ENCODE peak calls at places on chromosome 1, in four cellular contexts. S, P, H and B are unnamed samples.

GRCh38 chr1:51088474-51088873 is 13.6 kb upstream of the C1orf185 start:
- DNase-seq in P (no peak), H (no peak), S (peak), B (no peak)

GRCh38 chr1:208025036-208025435 is 114.1 kb upstream of the CD34 start:
- DNase-seq in S (no peak), P (peak), H (peak), B (no peak)

GRCh38 chr1:30005972-30006619 is 717.3 kb downstream of the MATN1 start:
- DNase-seq in P (no peak), H (no peak), S (peak), B (no peak)

GRCh38 chr1:12019858-12020509 is 686 bp downstream of the MIIP start:
- DNase-seq in S (peak), P (no peak), H (peak), B (peak)

GRCh38 chr1:110672001-110672752 is 2.6 kb downstream of the KCNA3 start:
- DNase-seq in P (no peak), H (no peak), S (no peak), B (no peak)

GRCh38 chr1:228804640-228805413 is 69.5 kb downstream of the RHOU start:
- DNase-seq in S (no peak), P (no peak), H (no peak), B (peak)

GRCh38 chr1:69930396-69930795 is 275.0 kb downstream of the LRRC40 start:
- DNase-seq in H (no peak), S (no peak), P (no peak), B (no peak)

GRCh38 chr1:91830242-91831131 is 55.5 kb downstream of the TGFBR3 start:
- DNase-seq in P (peak), H (peak), S (peak), B (no peak)

GRCh38 chr1:159828916-159829634 is 2.4 kb downstream of the SLAMF8 start:
- DNase-seq in P (peak), H (no peak), S (no peak), B (no peak)

GRCh38 chr1:197029749-197030148 is 37.3 kb downstream of the F13B start:
- DNase-seq in P (no peak), H (no peak), S (no peak), B (no peak)

GRCh38 chr1:58679463-58679862 is 20.4 kb downstream of the MYSM1 start:
- DNase-seq in S (no peak), H (no peak), P (no peak), B (no peak)

GRCh38 chr1:84298688-84299535 is 2.6 kb upstream of the SAMD13 start:
- DNase-seq in H (peak), S (peak), P (peak), B (no peak)

GRCh38 chr1:24897263-24898151 is 32.6 kb downstream of the RUNX3 start:
- DNase-seq in P (no peak), S (no peak), H (no peak), B (no peak)

GRCh38 chr1:39892611-39893595 is 8.8 kb downstream of the MYCL start:
- DNase-seq in H (peak), P (no peak), S (peak), B (no peak)

GRCh38 chr1:45401524-45401923 is 61.3 kb upstream of the MUTYH start:
- DNase-seq in S (no peak), H (no peak), P (no peak), B (no peak)

GRCh38 chr1:23129846-23130245 is 38.8 kb downstream of the LUZP1 start:
- DNase-seq in H (peak), P (no peak), S (no peak), B (no peak)

GRCh38 chr1:201274616-201275265 is 8.6 kb upstream of the PKP1 start:
- DNase-seq in H (no peak), P (no peak), S (no peak), B (no peak)

GRCh38 chr1:68624233-68624632 is 127.4 kb upstream of the DEPDC1 start:
- DNase-seq in S (no peak), P (no peak), H (peak), B (no peak)

GRCh38 chr1:20359451-20360330 is 69.0 kb downstream of the VWA5B1 start:
- DNase-seq in H (no peak), S (no peak), P (no peak), B (no peak)

GRCh38 chr1:213122514-213122929 is 71.5 kb downstream of the RPS6KC1 start:
- DNase-seq in H (peak), P (no peak), S (peak), B (no peak)

GRCh38 chr1:173554541-173555250 is 48.2 kb downstream of the SLC9C2 start:
- DNase-seq in P (no peak), S (no peak), H (no peak), B (no peak)

GRCh38 chr1:94115900-94116436 is 5.0 kb downstream of the ABCA4 start:
- DNase-seq in H (peak), P (no peak), S (no peak), B (no peak)

GRCh38 chr1:66271904-66272254 is 262.1 kb upstream of the SGIP1 start:
- DNase-seq in P (peak), H (peak), S (peak), B (peak)